ENCODE peak calls at places on chromosomes 2 and 18, in nine cellular contexts. Z, I, S, G, F, O, L, M and D are unnamed samples.

GRCh38 chr2:14941151-14941631 is 308.7 kb downstream of the LRATD1 start:
- DNase-seq in Z (no peak), I (no peak), S (peak), G (no peak), F (no peak), O (peak), L (no peak), M (no peak), D (no peak)

GRCh38 chr2:99900589-99900988 is 241.8 kb downstream of the AFF3 start:
- DNase-seq in Z (no peak), I (no peak), S (peak), G (no peak), F (no peak), O (no peak), L (no peak), M (no peak), D (no peak)

GRCh38 chr18:12391487-12392136 is 14.6 kb upstream of the AFG3L2 start:
- DNase-seq in Z (peak), I (peak), S (peak), G (peak), F (peak), O (no peak), L (peak), M (peak), D (peak)

GRCh38 chr2:239979243-239980023 is 45.7 kb downstream of the NDUFA10 start:
- DNase-seq in Z (no peak), I (no peak), S (no peak), G (no peak), F (no peak), O (no peak), L (peak), M (no peak), D (no peak)

GRCh38 chr18:35458677-35459441 is 38.9 kb downstream of the INO80C start:
- DNase-seq in Z (peak), I (no peak), S (no peak), G (peak), F (no peak), O (no peak), L (peak), M (peak), D (peak)

GRCh38 chr2:134260726-134261125 is 6.9 kb downstream of the MGAT5 start:
- DNase-seq in Z (no peak), I (no peak), S (no peak), G (no peak), F (no peak), O (no peak), L (peak), M (no peak), D (no peak)

GRCh38 chr18:73824684-73825083 is 322.9 kb downstream of the FBXO15 start:
- DNase-seq in Z (no peak), I (no peak), S (no peak), G (no peak), F (no peak), O (no peak), L (peak), M (no peak), D (no peak)

GRCh38 chr2:26770986-26771586 is 7.0 kb downstream of the SLC35F6 start:
- DNase-seq in Z (peak), I (peak), S (peak), G (peak), F (no peak), O (no peak), L (peak), M (no peak), D (peak)

GRCh38 chr18:43115076-43116035 is at the start of gene RIT2:
- DNase-seq in Z (no peak), I (no peak), S (no peak), G (no peak), F (no peak), O (no peak), L (no peak), M (no peak), D (no peak)

GRCh38 chr2:8575011-8575750 is 106.7 kb upstream of the ID2 start:
- DNase-seq in Z (no peak), I (no peak), S (peak), G (peak), F (no peak), O (peak), L (no peak), M (no peak), D (no peak)

GRCh38 chr2:17877811-17878221 is 651 bp upstream of the KCNS3 start:
- DNase-seq in Z (no peak), I (peak), S (no peak), G (peak), F (no peak), O (no peak), L (peak), M (no peak), D (no peak)

GRCh38 chr2:52414596-52414995 is 1353.0 kb upstream of the CHAC2 start:
- DNase-seq in Z (no peak), I (no peak), S (no peak), G (no peak), F (no peak), O (no peak), L (no peak), M (no peak), D (no peak)

GRCh38 chr2:227395556-227395955 is 7.8 kb upstream of the SCYGR1 start:
- DNase-seq in Z (no peak), I (no peak), S (no peak), G (no peak), F (no peak), O (no peak), L (no peak), M (no peak), D (no peak)

GRCh38 chr2:97997774-97998392 is 2.1 kb upstream of the TMEM131 start:
- DNase-seq in Z (no peak), I (no peak), S (no peak), G (no peak), F (no peak), O (no peak), L (no peak), M (no peak), D (no peak)

GRCh38 chr2:160918909-160919503 is 241.2 kb upstream of the TANK start:
- DNase-seq in Z (peak), I (peak), S (no peak), G (peak), F (peak), O (peak), L (peak), M (peak), D (no peak)